ENCODE peak calls at places on chromosomes 3 and 15, in five cellular contexts. Q is small intestine, A is lower leg skin, X is T-helper 17 cell, J is breast epithelium. H is an unnamed sample.

GRCh38 chr15:66126057-66126855 is 127.3 kb downstream of the MEGF11 start:
- DNase-seq in Q (no peak), A (no peak), X (no peak), J (no peak), H (no peak)

GRCh38 chr3:197428117-197428761 is 127.5 kb downstream of the BDH1 start:
- DNase-seq in Q (peak), A (peak), X (no peak), J (no peak), H (no peak)

GRCh38 chr3:10248984-10249748 is 907 bp downstream of the TATDN2 start:
- DNase-seq in Q (peak), A (no peak), X (peak), J (no peak), H (no peak)

GRCh38 chr3:129881261-129881660 is 12.2 kb downstream of the TMCC1 start:
- DNase-seq in Q (no peak), A (no peak), X (no peak), J (no peak), H (no peak)

GRCh38 chr3:66153961-66154923 is 66.6 kb upstream of the SLC25A26 start:
- DNase-seq in Q (no peak), A (no peak), X (no peak), J (no peak), H (no peak)

GRCh38 chr3:194973366-194974000 is 287.8 kb downstream of the FAM43A start:
- DNase-seq in Q (no peak), A (no peak), X (no peak), J (no peak), H (no peak)

GRCh38 chr3:134056464-134056891 is 26.8 kb upstream of the SLCO2A1 start:
- DNase-seq in Q (no peak), A (no peak), X (no peak), J (no peak), H (no peak)

GRCh38 chr3:24886511-24886910 is 391.9 kb upstream of the THRB start:
- DNase-seq in Q (no peak), A (no peak), X (no peak), J (no peak), H (no peak)

GRCh38 chr15:45378149-45378912 is at the start of gene GATM:
- DNase-seq in Q (peak), A (peak), X (peak), J (peak), H (peak)

GRCh38 chr3:148379763-148380162 is 317.9 kb upstream of the AGTR1 start:
- DNase-seq in Q (peak), A (no peak), X (no peak), J (no peak), H (no peak)

GRCh38 chr3:171770689-171771620 is 39.3 kb downstream of the PLD1 start:
- DNase-seq in Q (peak), A (peak), X (no peak), J (no peak), H (peak)

GRCh38 chr3:189084620-189085019 is 87.2 kb upstream of the TPRG1 start:
- DNase-seq in Q (no peak), A (no peak), X (no peak), J (no peak), H (no peak)

GRCh38 chr3:36893137-36893557 is 51.7 kb downstream of the TRANK1 start:
- DNase-seq in Q (peak), A (no peak), X (no peak), J (no peak), H (no peak)